ENCODE peak calls at places on chromosomes 1 and 21, in eight cellular contexts. A is right cardiac atrium; R is heart right ventricle; Q is RWPE2; U is CD4-positive, alpha-beta T cell; T is effector memory CD4-positive, alpha-beta T cell; C is astrocyte; E is colonic mucosa. P is an unnamed sample.

GRCh38 chr1:211036701-211037494 is 97.0 kb downstream of the KCNH1 start:
- DNase-seq in C (peak), R (no peak), A (no peak), U (no peak), E (no peak), Q (no peak), T (no peak), P (peak)

GRCh38 chr21:46078984-46079356 is 18.9 kb upstream of the COL6A2 start:
- DNase-seq in E (no peak), C (no peak), U (no peak), R (no peak), Q (peak), T (no peak), A (no peak), P (no peak)

GRCh38 chr1:169460193-169460833 is 25.4 kb downstream of the SLC19A2 start:
- DNase-seq in E (peak), Q (peak), T (no peak), U (no peak), C (peak), A (peak), R (no peak), P (peak)

GRCh38 chr21:45248893-45249381 is 38.8 kb downstream of the POFUT2 start:
- DNase-seq in E (no peak), U (no peak), T (no peak), R (no peak), C (peak), A (peak), Q (peak), P (no peak)

GRCh38 chr1:51518730-51519047 is 377 bp downstream of the EPS15 start:
- DNase-seq in A (peak), T (peak), R (no peak), Q (peak), U (peak), E (peak), C (no peak), P (no peak)

GRCh38 chr1:196115641-196116040 is 492.6 kb downstream of the KCNT2 start:
- DNase-seq in T (no peak), R (peak), U (no peak), Q (no peak), E (no peak), C (peak), A (peak), P (no peak)

GRCh38 chr1:15758537-15758936 is at the start of gene FBLIM1:
- DNase-seq in E (no peak), A (no peak), T (no peak), Q (no peak), U (no peak), R (no peak), C (no peak), P (no peak)

GRCh38 chr1:89519779-89520358 is 4.8 kb upstream of the LRRC8B start:
- DNase-seq in T (peak), U (peak), A (no peak), C (no peak), Q (no peak), R (no peak), E (no peak), P (no peak)

GRCh38 chr1:41650176-41650519 is 165.7 kb upstream of the EDN2 start:
- DNase-seq in R (peak), C (no peak), T (no peak), U (no peak), Q (no peak), E (no peak), A (peak), P (no peak)

DNA sequence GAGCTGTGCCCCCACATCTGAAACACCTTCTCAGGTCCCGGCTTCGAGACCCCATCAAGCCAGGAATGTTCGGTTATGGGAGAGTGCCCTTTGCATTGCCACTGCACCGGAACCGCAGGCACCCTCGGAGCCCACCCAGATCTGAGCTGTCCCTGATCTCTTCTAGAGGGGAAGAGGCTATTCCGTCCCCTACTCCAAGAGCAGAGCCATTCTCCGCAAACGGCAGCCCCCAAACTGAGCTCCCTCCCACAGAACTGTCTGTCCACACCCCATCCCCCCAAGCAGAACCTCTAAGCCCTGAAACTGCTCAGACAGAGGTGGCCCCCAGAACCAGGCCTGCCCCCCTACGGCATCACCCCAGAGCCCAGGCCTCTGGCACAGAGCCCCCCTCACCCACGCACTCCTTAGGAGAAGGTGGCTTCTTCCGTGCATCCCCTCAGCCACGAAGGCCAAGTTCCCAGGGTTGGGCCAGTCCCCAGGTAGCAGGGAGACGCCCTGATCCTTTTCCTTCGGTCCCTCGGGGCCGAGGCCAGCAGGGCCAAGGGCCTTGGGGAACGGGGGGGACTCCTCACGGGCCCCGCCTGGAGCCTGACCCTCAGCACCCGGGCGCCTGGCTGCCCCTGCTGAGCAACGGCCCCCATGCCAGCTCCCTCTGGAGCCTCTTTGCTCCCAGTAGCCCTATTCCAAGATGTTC is 4.3 kb downstream of the ADAMTSL4 start:
- DNase-seq in T (no peak), C (no peak), A (peak), Q (no peak), U (no peak), E (no peak), R (no peak), P (no peak)
- H3K27ac ChIP-seq in T (no peak), C (no peak), A (no peak), Q (peak), U (no peak), E (no peak), R (no peak), P (no peak)

GRCh38 chr1:17531682-17532487 is 7.6 kb upstream of the ARHGEF10L start:
- DNase-seq in E (peak), Q (no peak), C (peak), R (peak), T (no peak), U (no peak), A (peak), P (peak)

GRCh38 chr1:17533201-17533600 is 6.3 kb upstream of the ARHGEF10L start:
- DNase-seq in E (no peak), T (no peak), C (no peak), Q (no peak), U (no peak), A (no peak), R (no peak), P (no peak)

GRCh38 chr1:17527036-17527914 is 12.2 kb upstream of the ARHGEF10L start:
- DNase-seq in T (no peak), C (peak), Q (no peak), A (no peak), U (no peak), R (no peak), E (peak), P (no peak)

GRCh38 chr1:17529381-17529780 is 10.1 kb upstream of the ARHGEF10L start:
- DNase-seq in A (no peak), E (no peak), Q (no peak), C (no peak), U (no peak), T (no peak), R (no peak), P (no peak)

GRCh38 chr1:17531343-17531681 is 8.2 kb upstream of the ARHGEF10L start:
- DNase-seq in Q (no peak), C (no peak), R (no peak), U (no peak), A (no peak), T (no peak), E (no peak), P (no peak)
- H3K27ac ChIP-seq in Q (no peak), C (no peak), R (peak), U (no peak), A (peak), T (no peak), E (peak), P (peak)

DNA sequence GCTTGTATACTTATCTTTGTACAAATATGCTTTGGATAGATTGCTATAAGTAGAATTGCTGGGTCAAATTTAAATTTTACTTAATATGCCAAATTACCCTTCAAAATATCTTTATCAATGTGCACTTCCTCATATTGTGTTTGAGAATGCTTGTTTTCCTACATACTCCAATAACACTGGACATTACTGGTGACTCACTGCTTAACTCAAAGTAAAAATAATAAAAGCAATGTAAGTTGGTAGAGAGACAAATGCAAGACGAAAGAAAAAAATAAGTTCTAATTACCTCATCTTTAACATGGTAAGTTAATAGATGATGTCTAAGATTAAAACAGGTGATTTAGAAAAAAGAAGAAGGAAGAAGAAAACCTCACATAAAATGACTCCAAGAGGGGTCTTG is 7.9 kb upstream of the SH3GLB1 start:
- DNase-seq in A (no peak), R (no peak), T (no peak), C (peak), U (no peak), Q (no peak), E (no peak), P (no peak)
- H3K27ac ChIP-seq in A (no peak), R (no peak), T (no peak), C (no peak), U (no peak), Q (no peak), E (no peak), P (no peak)

DNA sequence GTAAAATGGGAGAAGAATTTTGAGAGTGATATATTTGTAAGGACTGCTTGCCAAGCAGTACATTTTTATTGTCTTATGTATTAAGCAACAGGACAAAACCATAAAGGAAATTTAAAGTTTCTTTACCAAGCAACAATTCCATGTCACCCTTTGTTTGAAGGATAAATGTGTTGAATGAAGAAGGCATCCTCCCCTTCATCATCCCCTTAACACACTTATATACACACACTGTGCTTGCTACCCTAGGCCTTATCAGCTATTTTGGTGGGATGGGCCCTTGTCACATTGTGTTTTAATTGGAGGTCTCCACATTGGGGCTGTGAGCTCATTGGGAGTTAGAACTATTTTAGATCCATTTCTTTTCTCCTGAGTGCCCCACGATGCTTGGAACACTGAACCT is 1.9 kb downstream of the VANGL1 start:
- DNase-seq in C (no peak), A (no peak), Q (no peak), R (no peak), T (no peak), E (no peak), U (no peak), P (no peak)
- H3K27ac ChIP-seq in C (no peak), A (no peak), Q (peak), R (no peak), T (no peak), E (no peak), U (no peak), P (no peak)